ENCODE peak calls at places on chromosomes 2 and 18, in five cellular contexts. One of them, this sample, is unnamed.

GRCh38 chr18:45730832-45731545 is 7.0 kb downstream of the SLC14A1 start:
- DNase-seq in SW 1271: no peak
- DNase-seq in sciatic nerve: no peak
- DNase-seq in NAMALWA: no peak
- DNase-seq in SW480: peak
- DNase-seq in this sample: no peak

GRCh38 chr18:31499157-31499524 is 1.2 kb downstream of the DSG2 start:
- DNase-seq in SW 1271: no peak
- DNase-seq in sciatic nerve: no peak
- DNase-seq in NAMALWA: no peak
- DNase-seq in SW480: no peak
- DNase-seq in this sample: no peak

GRCh38 chr2:126614529-126615279 is 41.3 kb upstream of the GYPC start:
- DNase-seq in SW 1271: no peak
- DNase-seq in sciatic nerve: no peak
- DNase-seq in NAMALWA: no peak
- DNase-seq in SW480: no peak
- DNase-seq in this sample: no peak

GRCh38 chr2:28668880-28669279 is 82.8 kb upstream of the PPP1CB start:
- DNase-seq in SW 1271: no peak
- DNase-seq in sciatic nerve: no peak
- DNase-seq in NAMALWA: no peak
- DNase-seq in SW480: no peak
- DNase-seq in this sample: no peak

GRCh38 chr2:15969214-15969613 is 28.9 kb downstream of the MYCN start:
- DNase-seq in SW 1271: no peak
- DNase-seq in sciatic nerve: no peak
- DNase-seq in NAMALWA: no peak
- DNase-seq in SW480: no peak
- DNase-seq in this sample: no peak

GRCh38 chr2:11446733-11447248 is 19.2 kb downstream of the E2F6 start:
- DNase-seq in SW 1271: no peak
- DNase-seq in sciatic nerve: peak
- DNase-seq in NAMALWA: peak
- DNase-seq in SW480: peak
- DNase-seq in this sample: no peak

GRCh38 chr2:24515841-24516240 is 24.8 kb downstream of the NCOA1 start:
- DNase-seq in SW 1271: no peak
- DNase-seq in sciatic nerve: no peak
- DNase-seq in NAMALWA: no peak
- DNase-seq in SW480: no peak
- DNase-seq in this sample: no peak

GRCh38 chr2:74566423-74567085 is 12.0 kb downstream of the DOK1 start:
- DNase-seq in SW 1271: no peak
- DNase-seq in sciatic nerve: no peak
- DNase-seq in NAMALWA: no peak
- DNase-seq in SW480: no peak
- DNase-seq in this sample: no peak

GRCh38 chr2:191451116-191451515 is 205.9 kb downstream of the MYO1B start:
- DNase-seq in SW 1271: no peak
- DNase-seq in sciatic nerve: no peak
- DNase-seq in NAMALWA: no peak
- DNase-seq in SW480: no peak
- DNase-seq in this sample: no peak

GRCh38 chr18:58429442-58429841 is 199.4 kb downstream of the ALPK2 start:
- DNase-seq in SW 1271: no peak
- DNase-seq in sciatic nerve: no peak
- DNase-seq in NAMALWA: no peak
- DNase-seq in SW480: no peak
- DNase-seq in this sample: no peak

GRCh38 chr2:58973831-58974281 is 732.7 kb upstream of the FANCL start:
- DNase-seq in SW 1271: no peak
- DNase-seq in sciatic nerve: no peak
- DNase-seq in NAMALWA: no peak
- DNase-seq in SW480: peak
- DNase-seq in this sample: no peak

GRCh38 chr2:71612581-71613520 is 159.5 kb downstream of the DYSF start:
- DNase-seq in SW 1271: no peak
- DNase-seq in sciatic nerve: peak
- DNase-seq in NAMALWA: no peak
- DNase-seq in SW480: no peak
- DNase-seq in this sample: peak